ENCODE peak calls at places on chromosomes 12 and 14, in ten cellular contexts. One of them, this sample, is unnamed. For H3K4me1, the result is how much of the 10 kb centered on the place peaks cover.

GRCh38 chr14:56159066-56159465 is 40.9 kb downstream of the PELI2 start:
- DNase-seq in left ventricle myocardium inferior: no peak
- DNase-seq in right atrium auricular region: no peak
- DNase-seq in adrenal gland: no peak
- DNase-seq in uterus: no peak
- DNase-seq in mucosa of descending colon: no peak
- DNase-seq in PC-3: peak
- DNase-seq in mammary epithelial cell: peak
- DNase-seq in Peyer's patch: no peak
- DNase-seq in HepG2: no peak
- DNase-seq in this sample: no peak

GRCh38 chr14:104222396-104223036 is 84.1 kb downstream of the KIF26A start:
- DNase-seq in Peyer's patch: no peak
- DNase-seq in right atrium auricular region: no peak
- DNase-seq in mucosa of descending colon: peak
- DNase-seq in uterus: no peak
- DNase-seq in PC-3: no peak
- DNase-seq in adrenal gland: no peak
- DNase-seq in mammary epithelial cell: no peak
- DNase-seq in HepG2: no peak
- DNase-seq in left ventricle myocardium inferior: no peak
- DNase-seq in this sample: no peak

GRCh38 chr12:122368361-122369073 is 54.0 kb downstream of the CLIP1 start:
- DNase-seq in adrenal gland: no peak
- DNase-seq in left ventricle myocardium inferior: no peak
- DNase-seq in HepG2: no peak
- DNase-seq in Peyer's patch: no peak
- DNase-seq in PC-3: peak
- DNase-seq in mucosa of descending colon: no peak
- DNase-seq in right atrium auricular region: no peak
- DNase-seq in mammary epithelial cell: peak
- DNase-seq in uterus: no peak
- DNase-seq in this sample: peak

GRCh38 chr12:62714409-62715075 is 220.4 kb downstream of the PPM1H start:
- DNase-seq in mucosa of descending colon: no peak
- DNase-seq in HepG2: no peak
- DNase-seq in uterus: peak
- DNase-seq in PC-3: no peak
- DNase-seq in left ventricle myocardium inferior: peak
- DNase-seq in mammary epithelial cell: no peak
- DNase-seq in right atrium auricular region: no peak
- DNase-seq in Peyer's patch: no peak
- DNase-seq in adrenal gland: no peak
- DNase-seq in this sample: no peak

GRCh38 chr12:93292731-93293566 is 84.8 kb upstream of the NUDT4 start:
- DNase-seq in left ventricle myocardium inferior: no peak
- DNase-seq in mucosa of descending colon: no peak
- DNase-seq in HepG2: peak
- DNase-seq in mammary epithelial cell: no peak
- DNase-seq in right atrium auricular region: no peak
- DNase-seq in adrenal gland: no peak
- DNase-seq in PC-3: no peak
- DNase-seq in Peyer's patch: no peak
- DNase-seq in uterus: no peak
- DNase-seq in this sample: no peak

GRCh38 chr12:8081228-8081920 is 700 bp upstream of the NECAP1 start:
- DNase-seq in mammary epithelial cell: peak
- DNase-seq in uterus: no peak
- DNase-seq in HepG2: no peak
- DNase-seq in right atrium auricular region: no peak
- DNase-seq in left ventricle myocardium inferior: no peak
- DNase-seq in Peyer's patch: peak
- DNase-seq in mucosa of descending colon: no peak
- DNase-seq in PC-3: no peak
- DNase-seq in adrenal gland: peak
- DNase-seq in this sample: peak

GRCh38 chr12:90275088-90275487 is 566.5 kb upstream of the ATP2B1 start:
- DNase-seq in left ventricle myocardium inferior: no peak
- DNase-seq in PC-3: no peak
- DNase-seq in mucosa of descending colon: no peak
- DNase-seq in right atrium auricular region: no peak
- DNase-seq in uterus: no peak
- DNase-seq in mammary epithelial cell: no peak
- DNase-seq in adrenal gland: no peak
- DNase-seq in Peyer's patch: no peak
- DNase-seq in HepG2: no peak
- DNase-seq in this sample: no peak

GRCh38 chr14:23694085-23694975 is 58.2 kb downstream of the DHRS2 start:
- DNase-seq in Peyer's patch: no peak
- DNase-seq in PC-3: no peak
- DNase-seq in HepG2: peak
- DNase-seq in uterus: no peak
- DNase-seq in mucosa of descending colon: no peak
- DNase-seq in left ventricle myocardium inferior: no peak
- DNase-seq in right atrium auricular region: no peak
- DNase-seq in mammary epithelial cell: peak
- DNase-seq in adrenal gland: peak
- DNase-seq in this sample: no peak

GRCh38 chr12:39490500-39491276 is 47.8 kb upstream of the KIF21A start:
- DNase-seq in adrenal gland: no peak
- DNase-seq in mucosa of descending colon: no peak
- DNase-seq in uterus: no peak
- DNase-seq in mammary epithelial cell: peak
- DNase-seq in right atrium auricular region: no peak
- DNase-seq in left ventricle myocardium inferior: no peak
- DNase-seq in HepG2: no peak
- DNase-seq in PC-3: peak
- DNase-seq in Peyer's patch: no peak
- DNase-seq in this sample: no peak

GRCh38 chr12:21580748-21581495 is 23.7 kb downstream of the GYS2 start:
- DNase-seq in mucosa of descending colon: no peak
- DNase-seq in PC-3: no peak
- DNase-seq in left ventricle myocardium inferior: no peak
- DNase-seq in HepG2: no peak
- DNase-seq in mammary epithelial cell: no peak
- DNase-seq in adrenal gland: no peak
- DNase-seq in uterus: no peak
- DNase-seq in Peyer's patch: no peak
- DNase-seq in right atrium auricular region: no peak
- DNase-seq in this sample: no peak

GRCh38 chr12:104314242-104314614 is 10.7 kb downstream of the EID3 start:
- DNase-seq in left ventricle myocardium inferior: no peak
- DNase-seq in uterus: no peak
- DNase-seq in right atrium auricular region: no peak
- DNase-seq in adrenal gland: no peak
- DNase-seq in mucosa of descending colon: no peak
- DNase-seq in mammary epithelial cell: no peak
- DNase-seq in HepG2: no peak
- DNase-seq in Peyer's patch: no peak
- DNase-seq in PC-3: peak
- DNase-seq in this sample: no peak

GRCh38 chr14:89215166-89215940 is 201.7 kb downstream of the FOXN3 start:
- DNase-seq in mammary epithelial cell: no peak
- DNase-seq in Peyer's patch: no peak
- DNase-seq in PC-3: no peak
- DNase-seq in mucosa of descending colon: no peak
- DNase-seq in left ventricle myocardium inferior: no peak
- DNase-seq in HepG2: no peak
- DNase-seq in adrenal gland: no peak
- DNase-seq in right atrium auricular region: no peak
- DNase-seq in uterus: no peak
- DNase-seq in this sample: no peak

GRCh38 chr12:96047621-96048211 is 12.3 kb upstream of the LTA4H start:
- DNase-seq in PC-3: peak
- DNase-seq in mucosa of descending colon: no peak
- DNase-seq in mammary epithelial cell: peak
- DNase-seq in Peyer's patch: no peak
- DNase-seq in adrenal gland: peak
- DNase-seq in left ventricle myocardium inferior: no peak
- DNase-seq in right atrium auricular region: no peak
- DNase-seq in HepG2: peak
- DNase-seq in uterus: no peak
- DNase-seq in this sample: no peak

GRCh38 chr12:2813573-2814185 is 1.2 kb downstream of the ITFG2 start:
- DNase-seq in adrenal gland: peak
- DNase-seq in HepG2: peak
- DNase-seq in left ventricle myocardium inferior: no peak
- DNase-seq in PC-3: peak
- DNase-seq in uterus: no peak
- DNase-seq in mammary epithelial cell: peak
- DNase-seq in mucosa of descending colon: no peak
- DNase-seq in right atrium auricular region: no peak
- DNase-seq in Peyer's patch: peak
- DNase-seq in this sample: peak

GRCh38 chr12:103208006-103208405 is 250.5 kb downstream of the ASCL1 start:
- DNase-seq in right atrium auricular region: no peak
- DNase-seq in mammary epithelial cell: no peak
- DNase-seq in PC-3: no peak
- DNase-seq in Peyer's patch: no peak
- DNase-seq in uterus: no peak
- DNase-seq in left ventricle myocardium inferior: no peak
- DNase-seq in mucosa of descending colon: no peak
- DNase-seq in HepG2: no peak
- DNase-seq in adrenal gland: no peak
- DNase-seq in this sample: no peak

GRCh38 chr14:49980027-49980426 is 87.1 kb downstream of the ARF6 start:
- DNase-seq in PC-3: no peak
- DNase-seq in HepG2: no peak
- DNase-seq in adrenal gland: no peak
- DNase-seq in mammary epithelial cell: no peak
- DNase-seq in left ventricle myocardium inferior: no peak
- DNase-seq in right atrium auricular region: no peak
- DNase-seq in uterus: no peak
- DNase-seq in Peyer's patch: no peak
- DNase-seq in mucosa of descending colon: no peak
- DNase-seq in this sample: no peak
- H3K4me3 ChIP-seq in PC-3: no peak
- H3K4me3 ChIP-seq in HepG2: no peak
- H3K4me3 ChIP-seq in adrenal gland: no peak
- H3K4me3 ChIP-seq in mammary epithelial cell: no peak
- H3K4me3 ChIP-seq in left ventricle myocardium inferior: no peak
- H3K4me3 ChIP-seq in right atrium auricular region: no peak
- H3K4me3 ChIP-seq in uterus: no peak
- H3K4me3 ChIP-seq in Peyer's patch: no peak
- H3K4me3 ChIP-seq in mucosa of descending colon: no peak
- H3K4me3 ChIP-seq in this sample: no peak

DNA sequence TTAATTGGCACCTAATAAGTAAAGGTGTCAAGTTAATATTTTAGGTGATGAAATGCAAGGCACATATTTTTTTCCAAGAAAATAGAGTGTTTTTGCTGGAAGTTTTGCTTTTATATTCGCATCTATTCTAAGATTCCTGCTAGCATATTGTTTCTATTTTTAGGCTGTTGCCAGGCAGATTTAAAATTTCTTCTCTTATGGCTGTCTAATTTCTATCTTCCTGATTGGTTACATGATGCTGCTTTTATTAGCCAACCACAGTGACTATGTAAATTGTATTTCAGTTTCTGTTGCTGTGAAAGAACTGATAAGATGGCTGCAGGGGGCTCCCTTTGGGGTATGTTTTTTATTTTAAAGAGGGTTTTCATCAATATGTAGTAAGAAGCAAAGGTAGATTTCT is 42.7 kb downstream of the ATF7IP start:
- DNase-seq in mucosa of descending colon: no peak
- DNase-seq in PC-3: peak
- DNase-seq in HepG2: no peak
- DNase-seq in uterus: no peak
- DNase-seq in Peyer's patch: no peak
- DNase-seq in right atrium auricular region: no peak
- DNase-seq in left ventricle myocardium inferior: no peak
- DNase-seq in adrenal gland: no peak
- DNase-seq in mammary epithelial cell: no peak
- DNase-seq in this sample: no peak
- H3K4me1 ChIP-seq in mucosa of descending colon: under half
- H3K4me1 ChIP-seq in PC-3: under half
- H3K4me1 ChIP-seq in HepG2: under half
- H3K4me1 ChIP-seq in uterus: under half
- H3K4me1 ChIP-seq in Peyer's patch: under half
- H3K4me1 ChIP-seq in right atrium auricular region: half or more
- H3K4me1 ChIP-seq in left ventricle myocardium inferior: half or more
- H3K4me1 ChIP-seq in adrenal gland: under half
- H3K4me1 ChIP-seq in mammary epithelial cell: under half
- H3K4me1 ChIP-seq in this sample: under half

GRCh38 chr12:22733756-22734155 is 108.8 kb downstream of the ETNK1 start:
- DNase-seq in mucosa of descending colon: no peak
- DNase-seq in HepG2: no peak
- DNase-seq in left ventricle myocardium inferior: no peak
- DNase-seq in PC-3: no peak
- DNase-seq in right atrium auricular region: no peak
- DNase-seq in adrenal gland: no peak
- DNase-seq in mammary epithelial cell: no peak
- DNase-seq in Peyer's patch: no peak
- DNase-seq in uterus: no peak
- DNase-seq in this sample: no peak
- TF ChIP-seq CTCF in mucosa of descending colon: no peak
- TF ChIP-seq CTCF in HepG2: no peak
- TF ChIP-seq CTCF in left ventricle myocardium inferior: no peak
- TF ChIP-seq CTCF in PC-3: no peak
- TF ChIP-seq CTCF in right atrium auricular region: no peak
- TF ChIP-seq CTCF in adrenal gland: no peak
- TF ChIP-seq CTCF in mammary epithelial cell: no peak
- TF ChIP-seq CTCF in Peyer's patch: no peak
- TF ChIP-seq CTCF in uterus: no peak
- TF ChIP-seq CTCF in this sample: no peak

GRCh38 chr12:12745576-12746211 is 28.5 kb downstream of the CDKN1B start:
- DNase-seq in uterus: no peak
- DNase-seq in PC-3: peak
- DNase-seq in right atrium auricular region: no peak
- DNase-seq in mucosa of descending colon: no peak
- DNase-seq in mammary epithelial cell: peak
- DNase-seq in left ventricle myocardium inferior: no peak
- DNase-seq in adrenal gland: no peak
- DNase-seq in Peyer's patch: no peak
- DNase-seq in HepG2: no peak
- DNase-seq in this sample: no peak

GRCh38 chr12:12747281-12747680 is 30.1 kb downstream of the CDKN1B start:
- DNase-seq in adrenal gland: no peak
- DNase-seq in mammary epithelial cell: no peak
- DNase-seq in mucosa of descending colon: no peak
- DNase-seq in right atrium auricular region: no peak
- DNase-seq in uterus: no peak
- DNase-seq in HepG2: no peak
- DNase-seq in PC-3: no peak
- DNase-seq in Peyer's patch: no peak
- DNase-seq in left ventricle myocardium inferior: no peak
- DNase-seq in this sample: no peak

GRCh38 chr12:12736759-12737676 is 19.9 kb downstream of the CDKN1B start:
- DNase-seq in adrenal gland: peak
- DNase-seq in PC-3: peak
- DNase-seq in Peyer's patch: peak
- DNase-seq in mucosa of descending colon: no peak
- DNase-seq in uterus: no peak
- DNase-seq in left ventricle myocardium inferior: no peak
- DNase-seq in right atrium auricular region: no peak
- DNase-seq in HepG2: no peak
- DNase-seq in mammary epithelial cell: peak
- DNase-seq in this sample: no peak

GRCh38 chr12:12744556-12745305 is 27.6 kb downstream of the CDKN1B start:
- DNase-seq in left ventricle myocardium inferior: no peak
- DNase-seq in HepG2: no peak
- DNase-seq in right atrium auricular region: no peak
- DNase-seq in uterus: no peak
- DNase-seq in PC-3: no peak
- DNase-seq in adrenal gland: no peak
- DNase-seq in mammary epithelial cell: no peak
- DNase-seq in mucosa of descending colon: no peak
- DNase-seq in Peyer's patch: no peak
- DNase-seq in this sample: no peak

GRCh38 chr12:12741705-12742104 is 24.5 kb downstream of the CDKN1B start:
- DNase-seq in uterus: no peak
- DNase-seq in right atrium auricular region: no peak
- DNase-seq in mucosa of descending colon: no peak
- DNase-seq in PC-3: no peak
- DNase-seq in adrenal gland: no peak
- DNase-seq in HepG2: no peak
- DNase-seq in Peyer's patch: no peak
- DNase-seq in mammary epithelial cell: no peak
- DNase-seq in left ventricle myocardium inferior: no peak
- DNase-seq in this sample: no peak
- H3K4me3 ChIP-seq in uterus: no peak
- H3K4me3 ChIP-seq in right atrium auricular region: no peak
- H3K4me3 ChIP-seq in mucosa of descending colon: no peak
- H3K4me3 ChIP-seq in PC-3: no peak
- H3K4me3 ChIP-seq in adrenal gland: peak
- H3K4me3 ChIP-seq in HepG2: no peak
- H3K4me3 ChIP-seq in Peyer's patch: no peak
- H3K4me3 ChIP-seq in mammary epithelial cell: no peak
- H3K4me3 ChIP-seq in left ventricle myocardium inferior: peak
- H3K4me3 ChIP-seq in this sample: no peak